ENCODE peak calls at places on chromosome 6, in nine cellular contexts. One of them, this sample, is unnamed.

GRCh38 chr6:110688661-110689268 is 126.5 kb downstream of the CDK19 start:
- DNase-seq in brain microvascular endothelial cell: no peak
- DNase-seq in right lobe of liver: no peak
- DNase-seq in cardiac muscle cell: no peak
- DNase-seq in PC-9: peak
- DNase-seq in A549: no peak
- DNase-seq in heart right ventricle: no peak
- DNase-seq in CD8-positive, alpha-beta memory T cell: no peak
- DNase-seq in PC-3: peak
- DNase-seq in this sample: peak

GRCh38 chr6:35178932-35179832 is 34.6 kb upstream of the SCUBE3 start:
- DNase-seq in brain microvascular endothelial cell: no peak
- DNase-seq in cardiac muscle cell: peak
- DNase-seq in CD8-positive, alpha-beta memory T cell: no peak
- DNase-seq in right lobe of liver: no peak
- DNase-seq in heart right ventricle: no peak
- DNase-seq in A549: no peak
- DNase-seq in PC-9: no peak
- DNase-seq in PC-3: no peak
- DNase-seq in this sample: no peak

GRCh38 chr6:118122801-118123200 is 215.7 kb downstream of the SLC35F1 start:
- DNase-seq in cardiac muscle cell: no peak
- DNase-seq in heart right ventricle: no peak
- DNase-seq in A549: no peak
- DNase-seq in right lobe of liver: no peak
- DNase-seq in CD8-positive, alpha-beta memory T cell: no peak
- DNase-seq in PC-9: no peak
- DNase-seq in brain microvascular endothelial cell: no peak
- DNase-seq in PC-3: no peak
- DNase-seq in this sample: no peak

GRCh38 chr6:36419295-36419694 is 23.4 kb downstream of the PXT1 start:
- DNase-seq in right lobe of liver: no peak
- DNase-seq in CD8-positive, alpha-beta memory T cell: no peak
- DNase-seq in brain microvascular endothelial cell: no peak
- DNase-seq in A549: no peak
- DNase-seq in cardiac muscle cell: no peak
- DNase-seq in PC-3: no peak
- DNase-seq in PC-9: peak
- DNase-seq in heart right ventricle: no peak
- DNase-seq in this sample: no peak

GRCh38 chr6:88538130-88538706 is 372.1 kb upstream of the CNR1 start:
- DNase-seq in right lobe of liver: no peak
- DNase-seq in A549: no peak
- DNase-seq in PC-3: peak
- DNase-seq in PC-9: no peak
- DNase-seq in cardiac muscle cell: peak
- DNase-seq in heart right ventricle: no peak
- DNase-seq in CD8-positive, alpha-beta memory T cell: no peak
- DNase-seq in brain microvascular endothelial cell: no peak
- DNase-seq in this sample: no peak

GRCh38 chr6:15327271-15327670 is 81.4 kb downstream of the JARID2 start:
- DNase-seq in cardiac muscle cell: no peak
- DNase-seq in heart right ventricle: no peak
- DNase-seq in right lobe of liver: no peak
- DNase-seq in PC-9: no peak
- DNase-seq in PC-3: peak
- DNase-seq in CD8-positive, alpha-beta memory T cell: peak
- DNase-seq in brain microvascular endothelial cell: no peak
- DNase-seq in A549: peak
- DNase-seq in this sample: no peak

GRCh38 chr6:81788748-81789147 is 36.3 kb upstream of the TENT5A start:
- DNase-seq in heart right ventricle: no peak
- DNase-seq in right lobe of liver: no peak
- DNase-seq in brain microvascular endothelial cell: no peak
- DNase-seq in PC-9: no peak
- DNase-seq in cardiac muscle cell: no peak
- DNase-seq in PC-3: no peak
- DNase-seq in A549: no peak
- DNase-seq in CD8-positive, alpha-beta memory T cell: no peak
- DNase-seq in this sample: no peak

GRCh38 chr6:152298055-152298647 is 339.0 kb downstream of the SYNE1 start:
- DNase-seq in brain microvascular endothelial cell: no peak
- DNase-seq in heart right ventricle: no peak
- DNase-seq in A549: no peak
- DNase-seq in right lobe of liver: no peak
- DNase-seq in CD8-positive, alpha-beta memory T cell: no peak
- DNase-seq in cardiac muscle cell: no peak
- DNase-seq in PC-9: no peak
- DNase-seq in PC-3: no peak
- DNase-seq in this sample: no peak

GRCh38 chr6:128209771-128210170 is 308.9 kb upstream of the THEMIS start:
- DNase-seq in brain microvascular endothelial cell: peak
- DNase-seq in PC-9: peak
- DNase-seq in PC-3: peak
- DNase-seq in cardiac muscle cell: peak
- DNase-seq in heart right ventricle: no peak
- DNase-seq in right lobe of liver: no peak
- DNase-seq in A549: no peak
- DNase-seq in CD8-positive, alpha-beta memory T cell: no peak
- DNase-seq in this sample: no peak

GRCh38 chr6:106546322-106547052 is 82.8 kb downstream of the RTN4IP1 start:
- DNase-seq in A549: peak
- DNase-seq in cardiac muscle cell: no peak
- DNase-seq in brain microvascular endothelial cell: peak
- DNase-seq in PC-9: peak
- DNase-seq in PC-3: peak
- DNase-seq in CD8-positive, alpha-beta memory T cell: no peak
- DNase-seq in heart right ventricle: no peak
- DNase-seq in right lobe of liver: no peak
- DNase-seq in this sample: no peak

GRCh38 chr6:106549521-106549920 is 79.8 kb downstream of the RTN4IP1 start:
- DNase-seq in brain microvascular endothelial cell: no peak
- DNase-seq in PC-9: no peak
- DNase-seq in A549: no peak
- DNase-seq in PC-3: no peak
- DNase-seq in CD8-positive, alpha-beta memory T cell: no peak
- DNase-seq in right lobe of liver: no peak
- DNase-seq in cardiac muscle cell: no peak
- DNase-seq in heart right ventricle: no peak
- DNase-seq in this sample: no peak

GRCh38 chr6:106547961-106548453 is 81.3 kb downstream of the RTN4IP1 start:
- DNase-seq in cardiac muscle cell: peak
- DNase-seq in PC-9: no peak
- DNase-seq in PC-3: peak
- DNase-seq in heart right ventricle: no peak
- DNase-seq in A549: no peak
- DNase-seq in CD8-positive, alpha-beta memory T cell: no peak
- DNase-seq in right lobe of liver: no peak
- DNase-seq in brain microvascular endothelial cell: peak
- DNase-seq in this sample: no peak

GRCh38 chr6:106547053-106547414 is 82.3 kb downstream of the RTN4IP1 start:
- DNase-seq in cardiac muscle cell: no peak
- DNase-seq in A549: no peak
- DNase-seq in brain microvascular endothelial cell: no peak
- DNase-seq in heart right ventricle: no peak
- DNase-seq in PC-9: peak
- DNase-seq in CD8-positive, alpha-beta memory T cell: no peak
- DNase-seq in PC-3: peak
- DNase-seq in right lobe of liver: no peak
- DNase-seq in this sample: no peak

DNA sequence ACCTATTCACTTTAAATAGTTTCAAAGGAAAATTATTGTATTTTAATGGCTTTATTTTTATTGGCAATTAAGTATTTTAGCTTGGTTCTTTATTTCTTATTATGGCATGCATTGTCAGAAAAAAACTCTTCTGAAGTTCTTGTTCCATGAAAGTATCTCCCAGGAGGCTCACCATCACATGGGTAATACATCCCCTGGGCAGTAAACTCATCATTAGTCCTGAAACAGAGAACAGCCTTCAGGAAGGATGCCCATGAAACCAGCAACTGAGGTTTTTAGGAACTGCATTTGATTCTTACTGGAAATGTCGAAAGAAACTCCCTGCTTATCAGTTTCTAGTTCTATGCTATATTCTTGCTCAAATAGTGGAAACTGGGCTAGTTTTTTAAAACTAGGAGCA is 81.7 kb downstream of the RTN4IP1 start:
- DNase-seq in brain microvascular endothelial cell: no peak
- DNase-seq in CD8-positive, alpha-beta memory T cell: no peak
- DNase-seq in A549: no peak
- DNase-seq in PC-3: no peak
- DNase-seq in PC-9: no peak
- DNase-seq in cardiac muscle cell: no peak
- DNase-seq in right lobe of liver: no peak
- DNase-seq in heart right ventricle: no peak
- DNase-seq in this sample: no peak
- H3K27ac ChIP-seq in brain microvascular endothelial cell: peak
- H3K27ac ChIP-seq in CD8-positive, alpha-beta memory T cell: no peak
- H3K27ac ChIP-seq in A549: no peak
- H3K27ac ChIP-seq in PC-3: peak
- H3K27ac ChIP-seq in PC-9: peak
- H3K27ac ChIP-seq in cardiac muscle cell: no peak
- H3K27ac ChIP-seq in right lobe of liver: no peak
- H3K27ac ChIP-seq in heart right ventricle: no peak
- H3K27ac ChIP-seq in this sample: peak

GRCh38 chr6:121653624-121654008 is 218.2 kb downstream of the GJA1 start:
- DNase-seq in cardiac muscle cell: no peak
- DNase-seq in PC-9: no peak
- DNase-seq in right lobe of liver: no peak
- DNase-seq in PC-3: no peak
- DNase-seq in CD8-positive, alpha-beta memory T cell: no peak
- DNase-seq in heart right ventricle: no peak
- DNase-seq in A549: no peak
- DNase-seq in brain microvascular endothelial cell: no peak
- DNase-seq in this sample: no peak
- H3K27ac ChIP-seq in cardiac muscle cell: no peak
- H3K27ac ChIP-seq in PC-9: no peak
- H3K27ac ChIP-seq in right lobe of liver: no peak
- H3K27ac ChIP-seq in PC-3: no peak
- H3K27ac ChIP-seq in CD8-positive, alpha-beta memory T cell: no peak
- H3K27ac ChIP-seq in heart right ventricle: peak
- H3K27ac ChIP-seq in A549: no peak
- H3K27ac ChIP-seq in brain microvascular endothelial cell: peak
- H3K27ac ChIP-seq in this sample: no peak

GRCh38 chr6:22413681-22414305 is 117.0 kb upstream of the PRL start:
- DNase-seq in brain microvascular endothelial cell: peak
- DNase-seq in A549: no peak
- DNase-seq in right lobe of liver: no peak
- DNase-seq in CD8-positive, alpha-beta memory T cell: no peak
- DNase-seq in cardiac muscle cell: no peak
- DNase-seq in PC-9: no peak
- DNase-seq in PC-3: peak
- DNase-seq in heart right ventricle: no peak
- DNase-seq in this sample: no peak

GRCh38 chr6:22412994-22413393 is 116.2 kb upstream of the PRL start:
- DNase-seq in PC-3: no peak
- DNase-seq in CD8-positive, alpha-beta memory T cell: no peak
- DNase-seq in brain microvascular endothelial cell: no peak
- DNase-seq in heart right ventricle: no peak
- DNase-seq in right lobe of liver: no peak
- DNase-seq in cardiac muscle cell: no peak
- DNase-seq in PC-9: no peak
- DNase-seq in A549: no peak
- DNase-seq in this sample: no peak

GRCh38 chr6:22409487-22409886 is 112.7 kb upstream of the PRL start:
- DNase-seq in PC-9: no peak
- DNase-seq in cardiac muscle cell: no peak
- DNase-seq in right lobe of liver: no peak
- DNase-seq in PC-3: no peak
- DNase-seq in CD8-positive, alpha-beta memory T cell: no peak
- DNase-seq in heart right ventricle: no peak
- DNase-seq in brain microvascular endothelial cell: no peak
- DNase-seq in A549: no peak
- DNase-seq in this sample: no peak

GRCh38 chr6:22411408-22412105 is 114.7 kb upstream of the PRL start:
- DNase-seq in heart right ventricle: no peak
- DNase-seq in cardiac muscle cell: no peak
- DNase-seq in CD8-positive, alpha-beta memory T cell: no peak
- DNase-seq in brain microvascular endothelial cell: no peak
- DNase-seq in right lobe of liver: no peak
- DNase-seq in A549: no peak
- DNase-seq in PC-3: no peak
- DNase-seq in PC-9: no peak
- DNase-seq in this sample: no peak
- H3K27ac ChIP-seq in heart right ventricle: no peak
- H3K27ac ChIP-seq in cardiac muscle cell: no peak
- H3K27ac ChIP-seq in CD8-positive, alpha-beta memory T cell: no peak
- H3K27ac ChIP-seq in brain microvascular endothelial cell: no peak
- H3K27ac ChIP-seq in right lobe of liver: no peak
- H3K27ac ChIP-seq in A549: no peak
- H3K27ac ChIP-seq in PC-3: no peak
- H3K27ac ChIP-seq in PC-9: no peak
- H3K27ac ChIP-seq in this sample: no peak

DNA sequence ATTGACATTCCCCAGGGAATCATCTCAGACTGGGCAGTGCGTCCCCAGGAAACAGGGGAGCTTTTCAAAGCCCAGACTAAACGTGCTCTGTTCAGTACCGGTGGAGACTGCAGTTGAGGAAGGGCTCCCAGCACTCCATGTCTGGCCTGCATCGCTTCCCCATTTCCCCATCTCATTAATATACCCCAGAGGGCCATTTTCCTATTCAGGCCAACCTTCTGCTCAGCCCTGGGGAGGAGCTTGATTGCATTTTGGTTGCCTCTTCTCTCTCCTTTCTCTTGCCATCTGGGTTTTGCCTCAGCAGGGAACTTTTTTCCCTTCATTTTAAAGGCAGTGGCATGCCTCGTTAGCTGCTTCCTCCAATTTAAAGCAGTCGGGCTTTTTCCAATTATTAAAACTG is 394.3 kb upstream of the SOX4 start:
- DNase-seq in right lobe of liver: no peak
- DNase-seq in heart right ventricle: no peak
- DNase-seq in A549: no peak
- DNase-seq in CD8-positive, alpha-beta memory T cell: no peak
- DNase-seq in cardiac muscle cell: no peak
- DNase-seq in brain microvascular endothelial cell: no peak
- DNase-seq in PC-9: no peak
- DNase-seq in PC-3: no peak
- DNase-seq in this sample: no peak
- H3K27ac ChIP-seq in right lobe of liver: no peak
- H3K27ac ChIP-seq in heart right ventricle: no peak
- H3K27ac ChIP-seq in A549: no peak
- H3K27ac ChIP-seq in CD8-positive, alpha-beta memory T cell: no peak
- H3K27ac ChIP-seq in cardiac muscle cell: no peak
- H3K27ac ChIP-seq in brain microvascular endothelial cell: no peak
- H3K27ac ChIP-seq in PC-9: no peak
- H3K27ac ChIP-seq in PC-3: no peak
- H3K27ac ChIP-seq in this sample: no peak

GRCh38 chr6:125746019-125746414 is 3.4 kb upstream of the HEY2 start:
- DNase-seq in brain microvascular endothelial cell: no peak
- DNase-seq in heart right ventricle: no peak
- DNase-seq in PC-9: no peak
- DNase-seq in A549: no peak
- DNase-seq in cardiac muscle cell: no peak
- DNase-seq in CD8-positive, alpha-beta memory T cell: no peak
- DNase-seq in PC-3: no peak
- DNase-seq in right lobe of liver: no peak
- DNase-seq in this sample: no peak
- H3K27ac ChIP-seq in brain microvascular endothelial cell: no peak
- H3K27ac ChIP-seq in heart right ventricle: peak
- H3K27ac ChIP-seq in PC-9: no peak
- H3K27ac ChIP-seq in A549: no peak
- H3K27ac ChIP-seq in cardiac muscle cell: no peak
- H3K27ac ChIP-seq in CD8-positive, alpha-beta memory T cell: no peak
- H3K27ac ChIP-seq in PC-3: no peak
- H3K27ac ChIP-seq in right lobe of liver: no peak
- H3K27ac ChIP-seq in this sample: no peak

This sample was measured in left lung.